ENCODE peak calls at places on chromosome 19, in seven cellular contexts. V is cardiac muscle cell, D is H7, W is uterus, E is foreskin fibroblast, Y is ascending aorta, L is cardiac fibroblast. Z is an unnamed sample.

GRCh38 chr19:2252481-2253105 is 3.5 kb downstream of the AMH start:
- DNase-seq in L (no peak), W (no peak), Y (no peak), V (no peak), E (no peak), D (peak), Z (no peak)

GRCh38 chr19:53942001-53942786 is 20.5 kb upstream of the CACNG8 start:
- DNase-seq in Y (no peak), W (no peak), V (peak), E (peak), D (peak), L (peak), Z (no peak)

GRCh38 chr19:33424181-33424580 is 50.7 kb downstream of the CEBPG start:
- DNase-seq in D (no peak), Y (no peak), E (no peak), L (no peak), V (no peak), W (no peak), Z (no peak)

GRCh38 chr19:39307233-39307821 is 11.1 kb downstream of the IFNL1 start:
- DNase-seq in E (no peak), L (peak), D (peak), W (no peak), Y (no peak), V (peak), Z (no peak)

GRCh38 chr19:31118292-31118925 is 230.8 kb downstream of the TSHZ3 start:
- DNase-seq in L (no peak), V (peak), W (no peak), Y (no peak), D (no peak), E (no peak), Z (peak)

GRCh38 chr19:41934849-41935374 is 6.7 kb upstream of the ERFL start:
- DNase-seq in L (peak), D (peak), Y (no peak), V (peak), E (peak), W (peak), Z (peak)

GRCh38 chr19:34960103-34960805 is 3.8 kb downstream of the ZNF792 start:
- DNase-seq in V (no peak), W (no peak), E (no peak), L (peak), D (no peak), Y (no peak), Z (no peak)

GRCh38 chr19:1343026-1343425 is 40.7 kb upstream of the NDUFS7 start:
- DNase-seq in L (peak), W (no peak), V (no peak), D (no peak), E (peak), Y (no peak), Z (no peak)

GRCh38 chr19:1069009-1069779 is 2.2 kb downstream of the ARHGAP45 start:
- DNase-seq in D (no peak), L (no peak), V (no peak), E (no peak), W (no peak), Y (peak), Z (peak)

GRCh38 chr19:10142701-10143375 is 23.1 kb upstream of the EIF3G start:
- DNase-seq in V (no peak), D (no peak), E (no peak), Y (no peak), W (no peak), L (no peak), Z (peak)

GRCh38 chr19:10143700-10144099 is 24.0 kb upstream of the EIF3G start:
- DNase-seq in V (no peak), W (no peak), Y (no peak), L (no peak), E (no peak), D (no peak), Z (no peak)

GRCh38 chr19:10139952-10140351 is 20.3 kb upstream of the EIF3G start:
- DNase-seq in V (no peak), D (peak), L (no peak), E (no peak), Y (no peak), W (no peak), Z (no peak)

GRCh38 chr19:10141479-10141878 is 21.8 kb upstream of the EIF3G start:
- DNase-seq in Y (no peak), D (peak), W (no peak), V (no peak), E (no peak), L (no peak), Z (no peak)

GRCh38 chr19:10141973-10142372 is 22.3 kb upstream of the EIF3G start:
- DNase-seq in V (no peak), W (no peak), L (no peak), D (no peak), E (no peak), Y (no peak), Z (no peak)
- H3K4me3 ChIP-seq in V (no peak), W (no peak), L (no peak), D (no peak), E (no peak), Y (no peak), Z (no peak)

GRCh38 chr19:7535993-7536685 is 622 bp downstream of the PNPLA6 start:
- DNase-seq in W (no peak), Y (no peak), L (no peak), E (no peak), V (no peak), D (peak), Z (no peak)

GRCh38 chr19:7535035-7535992 is at the start of gene PNPLA6:
- DNase-seq in V (peak), E (peak), Y (peak), W (peak), L (peak), D (peak), Z (peak)

GRCh38 chr19:7533281-7533819 is 2.2 kb upstream of the PNPLA6 start:
- DNase-seq in Y (no peak), W (peak), V (no peak), D (peak), E (peak), L (peak), Z (no peak)

GRCh38 chr19:7534531-7534980 is 961 bp upstream of the PNPLA6 start:
- DNase-seq in D (peak), V (peak), W (peak), E (peak), Y (peak), L (peak), Z (peak)

GRCh38 chr19:7533925-7534480 is 1.5 kb upstream of the PNPLA6 start:
- DNase-seq in W (peak), V (peak), L (peak), E (peak), Y (no peak), D (peak), Z (peak)
- H3K4me3 ChIP-seq in W (peak), V (peak), L (peak), E (peak), Y (peak), D (peak), Z (peak)

GRCh38 chr19:45340899-45341453 is 426 bp downstream of the KLC3 start:
- DNase-seq in L (peak), W (no peak), V (no peak), E (peak), Y (no peak), D (no peak), Z (no peak)
- H3K4me3 ChIP-seq in L (no peak), W (no peak), V (peak), E (no peak), Y (peak), D (peak), Z (no peak)

DNA sequence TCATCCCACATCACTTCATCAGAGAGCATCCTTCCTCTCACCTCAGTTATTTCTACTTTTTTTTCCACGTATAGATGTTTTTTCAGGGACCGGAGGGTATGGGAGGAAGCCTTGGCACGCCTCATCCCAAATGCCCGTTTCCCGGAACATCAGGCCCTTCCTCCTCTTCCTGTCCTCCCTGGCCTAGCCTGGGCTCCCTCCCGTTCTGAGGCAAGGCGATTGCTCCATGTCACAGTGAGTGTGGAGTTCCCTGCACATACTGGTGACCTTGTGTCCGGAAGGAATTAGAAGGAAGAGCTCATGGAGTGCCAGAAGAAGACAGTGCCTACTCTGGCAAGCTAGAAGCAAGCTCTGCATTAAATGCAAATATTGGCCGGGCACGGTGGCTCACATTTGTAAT is 1.1 kb upstream of the ZNF627 start:
- DNase-seq in W (no peak), D (no peak), V (no peak), Y (no peak), E (no peak), L (no peak), Z (no peak)
- H3K4me3 ChIP-seq in W (no peak), D (no peak), V (no peak), Y (no peak), E (no peak), L (no peak), Z (no peak)

GRCh38 chr19:44876930-44877530 is 14.0 kb upstream of the TOMM40 start:
- DNase-seq in Y (no peak), W (no peak), V (no peak), L (no peak), D (peak), E (no peak), Z (peak)
- H3K4me3 ChIP-seq in Y (no peak), W (no peak), V (no peak), L (no peak), D (no peak), E (no peak), Z (no peak)

GRCh38 chr19:46528601-46529447 is 33.2 kb upstream of the PNMA8B start:
- DNase-seq in V (no peak), L (no peak), E (no peak), Y (no peak), D (no peak), W (no peak), Z (no peak)
- H3K4me3 ChIP-seq in V (no peak), L (no peak), E (no peak), Y (no peak), D (no peak), W (no peak), Z (no peak)

GRCh38 chr19:18086590-18087138 is at the start of gene IL12RB1:
- DNase-seq in V (no peak), D (no peak), W (no peak), L (no peak), Y (no peak), E (no peak), Z (peak)
- H3K4me3 ChIP-seq in V (no peak), D (no peak), W (no peak), L (peak), Y (peak), E (no peak), Z (peak)

GRCh38 chr19:45927565-45928261 is 13.1 kb upstream of the NANOS2 start:
- DNase-seq in E (peak), Y (peak), L (peak), V (peak), D (peak), W (peak), Z (peak)
- H3K4me3 ChIP-seq in E (peak), Y (no peak), L (peak), V (no peak), D (peak), W (no peak), Z (peak)